ENCODE peak calls at places on chromosomes 11 and 22, in eight cellular contexts. V, M, L, K, B, I, H and T are unnamed samples.

GRCh38 chr11:82858556-82859091 is 41.6 kb downstream of the PRCP start:
- DNase-seq in H (no peak), M (no peak), K (peak; percentile 19), V (no peak), L (peak; percentile 8), I (no peak), B (no peak), T (no peak)

GRCh38 chr22:31080164-31080847 is 812 bp upstream of the SMTN start:
- DNase-seq in M (no peak), B (no peak), K (no peak), I (no peak), V (no peak), H (no peak), L (no peak), T (peak; percentile 9)

GRCh38 chr11:70944636-70945035 is 307.7 kb downstream of the SHANK2 start:
- DNase-seq in K (no peak), H (no peak), V (no peak), I (no peak), M (no peak), B (no peak), L (no peak), T (peak; percentile 3)

GRCh38 chr11:86192858-86193257 is 51.7 kb upstream of the EED start:
- DNase-seq in L (no peak), M (no peak), B (no peak), V (peak; percentile 70), H (no peak), I (no peak), K (no peak), T (peak; percentile 48)

GRCh38 chr22:21984793-21985192 is 2.2 kb upstream of the TOP3B start:
- DNase-seq in L (peak; percentile 58), I (peak; percentile 67), M (peak; percentile 48), K (peak; percentile 4), V (no peak), H (no peak), B (peak; percentile 31), T (peak; percentile 24)

GRCh38 chr11:111472228-111472627 is 40.0 kb downstream of the BTG4 start:
- DNase-seq in L (no peak), M (no peak), B (no peak), K (no peak), V (no peak), H (no peak), I (no peak), T (no peak)

GRCh38 chr11:2578934-2579280 is 120.9 kb downstream of the KCNQ1OT1 start:
- DNase-seq in H (no peak), V (no peak), B (no peak), M (no peak), I (no peak), L (no peak), K (no peak), T (no peak)

GRCh38 chr11:119694334-119694733 is 34.7 kb downstream of the NECTIN1 start:
- DNase-seq in B (no peak), L (peak; percentile 21), I (no peak), M (no peak), V (no peak), K (peak; percentile 47), H (no peak), T (peak; percentile 71)

GRCh38 chr22:40450651-40451050 is 80.3 kb downstream of the SGSM3 start:
- DNase-seq in L (no peak), H (no peak), M (no peak), V (no peak), B (no peak), K (no peak), I (no peak), T (no peak)

GRCh38 chr11:28981331-28981865 is 873.2 kb downstream of the METTL15 start:
- DNase-seq in M (no peak), K (no peak), B (no peak), L (no peak), H (no peak), V (no peak), I (no peak), T (no peak)

GRCh38 chr22:40541300-40541699 is 95.2 kb downstream of the MRTFA start:
- DNase-seq in B (no peak), I (no peak), M (no peak), L (no peak), V (no peak), K (peak; percentile 16), H (no peak), T (no peak)

GRCh38 chr11:112247198-112247597 is 13.5 kb downstream of the PLET1 start:
- DNase-seq in I (no peak), B (no peak), K (no peak), M (no peak), L (no peak), H (no peak), V (no peak), T (no peak)

GRCh38 chr11:11279956-11280689 is 72.9 kb downstream of the CSNK2A3 start:
- DNase-seq in K (no peak), B (no peak), L (no peak), V (peak; percentile 56), H (peak; percentile 54), M (no peak), I (peak; percentile 67), T (no peak)

GRCh38 chr22:48756146-48757111 is 1071.2 kb downstream of the BRD1 start:
- DNase-seq in L (peak; percentile 7), V (no peak), K (no peak), I (peak; percentile 4), B (no peak), M (no peak), H (peak; percentile 51), T (no peak)

GRCh38 chr22:32796865-32797573 is 4.5 kb upstream of the TIMP3 start:
- DNase-seq in H (peak; percentile 80), V (no peak), M (peak; percentile 70), I (peak; percentile 74), L (peak; percentile 35), K (peak; percentile 70), B (peak; percentile 48), T (peak; percentile 68)

GRCh38 chr11:119195680-119196079 is 10.4 kb downstream of the NHERF4 start:
- DNase-seq in V (no peak), B (no peak), I (peak; percentile 58), H (no peak), L (peak; percentile 63), M (no peak), K (peak; percentile 67), T (peak; percentile 43)

GRCh38 chr22:17172172-17172833 is 13.2 kb upstream of the HDHD5 start:
- DNase-seq in M (no peak), L (no peak), I (peak; percentile 17), H (peak; percentile 63), K (no peak), B (no peak), V (no peak), T (no peak)

GRCh38 chr11:61362542-61362875 is 335 bp downstream of the TMEM138 start:
- DNase-seq in B (no peak), H (no peak), K (peak; percentile 62), I (peak; percentile 24), M (no peak), V (no peak), L (peak; percentile 48), T (no peak)

GRCh38 chr11:71182791-71183556 is 69.4 kb downstream of the SHANK2 start:
- DNase-seq in V (no peak), H (peak; percentile 38), B (no peak), I (no peak), L (no peak), K (no peak), M (no peak), T (no peak)

GRCh38 chr11:69472766-69473519 is 8.5 kb upstream of the LINC01488 start:
- DNase-seq in B (no peak), H (no peak), M (no peak), L (no peak), V (no peak), K (no peak), I (no peak), T (no peak)